ENCODE peak calls at places on chromosomes 11 and 22, in ten cellular contexts. O is stimulated activated CD8-positive, alpha-beta memory T cell treated with anti-CD3 and anti-CD28 coated beads, Interleukin-4, amount 100 ng/mL, for 4 hours; J is kidney glomerular epithelial cell; C is IMR-90; B is amniotic stem cell; Q is hippocampal formation; W is T-helper 2 cell; D is COLO829; X is endothelial cell; K is stimulated activated CD4-positive, alpha-beta T cell treated with anti-CD3 and anti-CD28 coated beads, Interleukin-1b, Interleukin-23, amount 100 ng/mL, for 24 hours. R is an unnamed sample.

GRCh38 chr11:520428-521178 is 13.6 kb upstream of the RNH1 start:
- DNase-seq in K (no peak), X (no peak), O (no peak), B (no peak), C (no peak), D (no peak), Q (no peak), J (no peak), W (no peak), R (no peak)

GRCh38 chr11:12088047-12088481 is 22.3 kb upstream of the MICAL2 start:
- DNase-seq in D (no peak), B (no peak), J (no peak), C (peak; percentile 77), W (peak; percentile 81), X (no peak), Q (peak; percentile 33), K (no peak), O (no peak), R (no peak)

GRCh38 chr11:65560555-65561418 is 2.6 kb upstream of the LTBP3 start:
- DNase-seq in J (no peak), B (no peak), D (no peak), W (no peak), Q (peak; percentile 48), C (peak; percentile 66), O (no peak), X (no peak), K (no peak), R (no peak)

GRCh38 chr11:93288079-93288478 is 42.5 kb upstream of the DEUP1 start:
- DNase-seq in J (no peak), B (no peak), O (no peak), C (no peak), K (no peak), D (no peak), X (no peak), Q (no peak), W (no peak), R (no peak)

GRCh38 chr11:65181569-65182257 is at the start of gene CAPN1:
- DNase-seq in K (peak; percentile 44), C (peak; percentile 89), D (peak; percentile 68), B (peak; percentile 83), Q (peak; percentile 26), W (peak; percentile 90), O (peak; percentile 58), X (peak; percentile 41), J (peak; percentile 89), R (peak; percentile 73)

GRCh38 chr11:70942593-70942992 is 309.8 kb downstream of the SHANK2 start:
- DNase-seq in B (no peak), W (no peak), D (no peak), X (peak; percentile 33), O (no peak), C (no peak), J (no peak), Q (no peak), K (no peak), R (no peak)

GRCh38 chr22:35538801-35539321 is 1.8 kb upstream of the RASD2 start:
- DNase-seq in W (no peak), J (no peak), X (peak; percentile 63), C (no peak), K (no peak), O (no peak), B (no peak), D (no peak), Q (no peak), R (no peak)

GRCh38 chr11:59801981-59802638 is 8.5 kb downstream of the MRPL16 start:
- DNase-seq in O (no peak), K (no peak), J (peak; percentile 13), B (no peak), Q (peak; percentile 51), W (no peak), C (peak; percentile 36), D (no peak), X (peak; percentile 22), R (no peak)

GRCh38 chr22:20441631-20442484 is 4.2 kb upstream of the SCARF2 start:
- DNase-seq in X (no peak), J (no peak), Q (no peak), W (no peak), B (no peak), O (no peak), C (no peak), K (no peak), D (no peak), R (no peak)

GRCh38 chr22:36505998-36506635 is 723 bp downstream of the FOXRED2 start:
- DNase-seq in X (no peak), C (no peak), B (no peak), W (no peak), Q (no peak), J (no peak), D (no peak), O (no peak), K (no peak), R (no peak)

GRCh38 chr11:58562375-58562800 is 13.3 kb downstream of the LPXN start:
- DNase-seq in D (no peak), X (no peak), Q (no peak), W (no peak), J (no peak), C (no peak), K (no peak), B (no peak), O (no peak), R (no peak)

GRCh38 chr22:26553056-26553752 is 36.7 kb downstream of the TPST2 start:
- DNase-seq in C (peak; percentile 94), W (no peak), O (no peak), D (peak; percentile 92), J (peak; percentile 53), Q (no peak), K (no peak), B (peak; percentile 14), X (no peak), R (peak; percentile 59)

GRCh38 chr11:130873766-130874165 is 42.5 kb downstream of the SNX19 start:
- DNase-seq in O (no peak), D (no peak), J (peak; percentile 53), W (no peak), C (peak; percentile 76), B (peak; percentile 6), K (no peak), Q (no peak), X (no peak), R (no peak)

GRCh38 chr11:124113890-124114289 is 1.4 kb upstream of the VWA5A start:
- DNase-seq in B (no peak), D (no peak), K (no peak), X (no peak), O (no peak), Q (no peak), J (peak; percentile 10), C (peak; percentile 8), W (peak; percentile 15), R (no peak)

GRCh38 chr22:47123006-47123826 is 360.8 kb downstream of the TBC1D22A start:
- DNase-seq in Q (no peak), K (no peak), O (no peak), W (no peak), C (no peak), X (no peak), B (no peak), D (no peak), J (no peak), R (no peak)

GRCh38 chr22:38167988-38168407 is 13.6 kb downstream of the PLA2G6 start:
- DNase-seq in C (no peak), W (no peak), D (no peak), J (no peak), B (no peak), X (no peak), K (no peak), O (no peak), Q (no peak), R (no peak)

GRCh38 chr22:49934891-49935557 is 16.6 kb downstream of the CRELD2 start:
- DNase-seq in W (peak; percentile 91), X (peak; percentile 63), Q (peak; percentile 40), C (peak; percentile 39), J (no peak), D (no peak), B (no peak), K (peak; percentile 65), O (peak; percentile 87), R (no peak)

GRCh38 chr11:6606471-6607189 is 3.1 kb downstream of the ILK start:
- DNase-seq in X (peak; percentile 87), W (peak; percentile 74), Q (peak; percentile 80), C (peak; percentile 95), B (peak; percentile 82), K (no peak), D (peak; percentile 77), O (peak; percentile 39), J (peak; percentile 98), R (peak; percentile 86)

GRCh38 chr11:3044004-3044403 is 13.2 kb downstream of the CARS1 start:
- DNase-seq in C (peak; percentile 24), Q (no peak), X (no peak), J (no peak), D (no peak), W (no peak), B (no peak), K (no peak), O (no peak), R (no peak)

GRCh38 chr11:134573857-134574256 is 161.8 kb upstream of the B3GAT1 start:
- DNase-seq in Q (no peak), B (no peak), W (no peak), O (no peak), X (no peak), C (no peak), J (no peak), D (no peak), K (no peak), R (no peak)

GRCh38 chr11:70548976-70549375 is 150.6 kb downstream of the CTTN start:
- DNase-seq in J (no peak), B (no peak), W (no peak), X (no peak), Q (no peak), O (no peak), D (no peak), K (no peak), C (no peak), R (no peak)

GRCh38 chr11:58923300-58923788 is 15.9 kb upstream of the GLYATL1 start:
- DNase-seq in K (no peak), D (no peak), B (no peak), J (peak; percentile 88), W (peak; percentile 29), X (no peak), Q (no peak), O (no peak), C (peak; percentile 46), R (no peak)

GRCh38 chr11:38582151-38582550 is 1984.1 kb upstream of the RAG2 start:
- DNase-seq in B (no peak), C (no peak), K (no peak), W (no peak), J (no peak), Q (no peak), O (no peak), D (no peak), X (no peak), R (no peak)

GRCh38 chr22:40237241-40237640 is 59.5 kb downstream of the TNRC6B start:
- DNase-seq in D (no peak), X (no peak), Q (no peak), K (no peak), B (no peak), O (no peak), C (no peak), W (peak; percentile 54), J (no peak), R (no peak)

GRCh38 chr11:64291746-64292457 is 800 bp downstream of the KCNK4 start:
- DNase-seq in D (no peak), O (no peak), B (no peak), W (no peak), J (no peak), Q (no peak), X (no peak), K (no peak), C (no peak), R (no peak)

GRCh38 chr11:68673291-68673930 is 10.9 kb upstream of the GAL start:
- DNase-seq in B (no peak), C (no peak), K (no peak), W (no peak), O (no peak), D (no peak), X (no peak), Q (no peak), J (no peak), R (no peak)

GRCh38 chr11:123461164-123461563 is 31.1 kb downstream of the GRAMD1B start:
- DNase-seq in J (no peak), B (no peak), O (no peak), K (no peak), W (no peak), D (no peak), X (no peak), C (no peak), Q (no peak), R (no peak)

GRCh38 chr11:60251485-60252207 is 8.7 kb upstream of the MS4A4E start:
- DNase-seq in J (peak; percentile 17), C (no peak), D (no peak), X (no peak), O (no peak), K (no peak), Q (no peak), W (no peak), B (no peak), R (peak; percentile 41)